ENCODE peak calls at places on chromosome 17, in eight cellular contexts. G is transverse colon, M is adrenal gland, B is upper lobe of right lung, P is AG04450, I is spleen, X is heart right ventricle, W is omental fat pad. U is an unnamed sample.

GRCh38 chr17:58595194-58595792 is 80.9 kb upstream of the MTMR4 start:
- DNase-seq in I (no peak), W (no peak), X (no peak), P (no peak), G (no peak), M (no peak), B (no peak), U (no peak)

GRCh38 chr17:57781386-57782050 is 36.4 kb upstream of the CCDC182 start:
- DNase-seq in G (no peak), I (no peak), X (no peak), B (no peak), M (no peak), P (no peak), W (no peak), U (no peak)

GRCh38 chr17:29931253-29931932 is 1.4 kb upstream of the SSH2 start:
- DNase-seq in I (peak), B (peak), W (no peak), P (peak), M (peak), X (peak), G (peak), U (peak)

GRCh38 chr17:73514146-73514863 is 129.9 kb downstream of the SDK2 start:
- DNase-seq in X (no peak), W (no peak), B (no peak), M (no peak), I (no peak), P (no peak), G (no peak), U (no peak)

GRCh38 chr17:78530675-78531074 is 46.5 kb downstream of the DNAH17 start:
- DNase-seq in W (no peak), B (no peak), X (no peak), P (no peak), I (peak), M (no peak), G (no peak), U (no peak)

GRCh38 chr17:39022961-39023360 is 55.8 kb upstream of the FBXO47 start:
- DNase-seq in B (no peak), X (no peak), W (no peak), P (no peak), I (no peak), M (no peak), G (no peak), U (no peak)

GRCh38 chr17:58326609-58327341 is 1.8 kb downstream of the TSPOAP1 start:
- DNase-seq in P (no peak), W (no peak), X (no peak), G (no peak), M (no peak), B (peak), I (peak), U (no peak)

GRCh38 chr17:47733414-47734288 is 615 bp downstream of the TBX21 start:
- DNase-seq in M (no peak), X (no peak), G (no peak), W (peak), I (peak), P (no peak), B (peak), U (no peak)

GRCh38 chr17:49365667-49366066 is 3.6 kb upstream of the ZNF652 start:
- DNase-seq in I (no peak), P (no peak), B (no peak), M (no peak), W (no peak), X (no peak), G (no peak), U (peak)
- TF ChIP-seq CTCF in I (no peak), P (no peak), B (no peak), M (no peak), W (no peak), X (no peak), G (no peak), U (no peak)

GRCh38 chr17:9769036-9769695 is 22.2 kb downstream of the DHRS7C start:
- DNase-seq in G (no peak), M (no peak), B (no peak), W (no peak), I (no peak), P (no peak), X (no peak), U (no peak)

GRCh38 chr17:9766970-9767369 is 24.4 kb downstream of the DHRS7C start:
- DNase-seq in M (no peak), W (no peak), I (no peak), B (no peak), X (no peak), G (no peak), P (no peak), U (no peak)

GRCh38 chr17:9767432-9767991 is 23.9 kb downstream of the DHRS7C start:
- DNase-seq in W (no peak), P (no peak), I (no peak), M (no peak), X (no peak), B (no peak), G (no peak), U (no peak)

GRCh38 chr17:9771465-9771864 is 19.9 kb downstream of the DHRS7C start:
- DNase-seq in G (no peak), B (no peak), P (no peak), W (no peak), X (no peak), I (no peak), M (no peak), U (no peak)

GRCh38 chr17:9768381-9768934 is 22.9 kb downstream of the DHRS7C start:
- DNase-seq in I (no peak), B (no peak), P (no peak), X (no peak), W (no peak), G (no peak), M (no peak), U (no peak)
- TF ChIP-seq CTCF in I (peak), B (peak), P (peak), X (peak), W (no peak), G (peak), M (peak), U (peak)

GRCh38 chr17:45645330-45645729 is 138.8 kb upstream of the CRHR1 start:
- DNase-seq in W (no peak), M (no peak), G (no peak), X (no peak), P (no peak), B (no peak), I (no peak), U (no peak)

GRCh38 chr17:45646288-45646988 is 137.7 kb upstream of the CRHR1 start:
- DNase-seq in B (peak), X (no peak), I (peak), G (no peak), M (no peak), P (no peak), W (no peak), U (no peak)

GRCh38 chr17:45641541-45641940 is 142.6 kb upstream of the CRHR1 start:
- DNase-seq in P (no peak), W (no peak), B (no peak), M (no peak), X (no peak), G (no peak), I (no peak), U (no peak)

GRCh38 chr17:45640141-45640850 is 143.8 kb upstream of the CRHR1 start:
- DNase-seq in W (peak), M (peak), X (peak), I (peak), P (peak), B (peak), G (peak), U (peak)

DNA sequence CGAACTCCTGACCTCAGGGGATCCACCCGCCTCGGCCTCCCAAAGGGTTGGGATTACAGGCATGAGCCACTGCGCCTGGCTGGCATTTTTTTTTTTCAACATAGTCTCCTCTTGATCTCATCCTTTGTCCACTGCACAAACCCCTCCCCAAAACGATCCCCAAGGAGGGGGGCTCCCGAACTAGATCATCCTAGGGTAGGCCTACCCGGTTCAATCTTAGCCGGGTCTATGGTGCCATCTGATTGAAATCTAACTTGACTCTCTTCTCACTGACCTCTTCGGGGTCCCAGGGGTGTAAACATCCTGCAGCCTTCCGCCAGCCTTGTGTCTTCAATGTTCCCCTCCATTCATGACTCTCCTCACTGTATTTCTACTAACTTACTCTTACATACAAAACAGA is 140.5 kb upstream of the CRHR1 start:
- DNase-seq in B (no peak), P (no peak), G (no peak), W (no peak), M (no peak), X (no peak), I (no peak), U (no peak)
- TF ChIP-seq CTCF in B (no peak), P (no peak), G (no peak), W (no peak), M (no peak), X (no peak), I (no peak), U (no peak)

GRCh38 chr17:34892864-34893263 is 68.4 kb downstream of the CCT6B start:
- DNase-seq in B (no peak), G (no peak), I (no peak), P (no peak), X (no peak), W (no peak), M (peak), U (no peak)
- TF ChIP-seq CTCF in B (peak), G (no peak), I (no peak), P (peak), X (peak), W (no peak), M (peak), U (no peak)

DNA sequence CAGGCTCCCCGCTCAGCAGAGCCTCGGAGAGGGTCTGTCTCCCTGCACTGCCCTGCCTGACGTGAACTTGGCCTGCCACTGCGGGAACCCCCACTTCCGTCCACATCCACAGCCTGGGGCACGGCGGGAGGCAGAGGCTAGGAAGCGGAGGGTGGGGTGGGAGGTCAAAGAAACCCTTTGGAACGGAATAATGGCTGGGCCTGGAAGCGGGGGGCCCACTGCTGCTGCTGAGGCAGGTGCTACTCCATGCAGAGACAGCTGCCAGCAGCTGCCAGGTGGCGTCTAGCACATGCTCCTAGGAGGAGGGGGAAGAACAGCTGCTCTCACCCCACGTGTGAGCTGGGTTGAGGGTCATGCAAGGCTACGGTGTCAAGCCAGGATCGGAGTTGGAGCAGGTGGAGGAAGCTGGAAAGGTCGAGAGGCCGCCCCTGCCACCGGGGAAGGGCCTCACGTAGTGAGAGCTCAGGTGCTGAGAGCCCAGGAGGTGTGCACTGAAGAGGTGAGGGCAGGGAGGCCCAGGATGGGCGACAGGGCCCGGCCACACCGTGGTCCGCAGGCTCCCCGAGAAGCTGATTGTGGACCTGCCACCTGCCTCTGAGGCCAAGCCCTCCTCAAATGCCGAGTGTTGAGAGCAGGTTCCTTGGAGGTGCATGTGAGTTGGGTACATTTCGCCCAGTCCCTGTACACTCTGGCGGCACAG is 9.8 kb downstream of the FSCN2 start:
- DNase-seq in B (no peak), P (no peak), X (no peak), G (no peak), I (no peak), M (no peak), W (no peak), U (no peak)
- TF ChIP-seq CTCF in B (no peak), P (no peak), X (no peak), G (no peak), I (peak), M (no peak), W (no peak), U (no peak)

DNA sequence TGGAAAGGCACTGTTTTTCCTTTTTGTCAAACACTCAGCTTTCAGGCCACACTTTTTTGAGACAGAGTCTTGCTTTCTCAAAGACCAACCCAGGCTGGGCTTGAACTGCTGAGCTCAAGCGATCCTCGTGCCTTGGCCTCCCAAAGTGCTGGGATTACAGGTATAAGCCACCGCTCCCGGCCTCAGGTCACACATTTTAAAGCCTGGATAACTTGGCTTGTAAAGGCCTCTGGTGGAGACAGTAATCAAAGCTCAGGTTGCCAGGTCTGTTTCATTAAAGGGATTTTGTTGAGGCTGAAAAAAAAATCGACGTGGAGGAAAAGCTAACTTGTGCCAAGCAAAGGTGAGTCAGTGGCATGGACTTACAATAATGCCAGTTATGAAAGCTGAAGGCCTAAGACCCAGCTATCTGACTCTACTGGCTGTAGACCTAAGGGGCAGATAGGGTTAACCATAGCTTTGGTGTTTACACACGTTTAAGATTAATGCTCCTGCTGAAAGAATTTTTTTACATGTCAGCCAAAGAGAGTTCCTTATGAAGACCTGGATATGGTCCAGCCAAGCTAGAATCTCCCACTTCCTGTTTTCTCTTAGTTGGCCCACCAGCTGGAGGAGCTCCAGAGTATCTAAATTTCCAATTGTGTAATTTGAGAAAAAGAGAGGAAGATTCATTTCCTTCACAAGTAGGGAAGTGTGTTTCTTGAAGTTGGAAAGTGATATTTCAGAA is 910 bp downstream of the NBR1 start:
- DNase-seq in P (peak), G (peak), B (no peak), X (no peak), I (no peak), W (no peak), M (peak), U (no peak)
- TF ChIP-seq CTCF in P (peak), G (no peak), B (peak), X (peak), I (no peak), W (no peak), M (no peak), U (no peak)

GRCh38 chr17:36601303-36602029 is at the start of gene MRM1:
- DNase-seq in P (peak), B (peak), M (peak), W (peak), G (peak), X (peak), I (peak), U (peak)
- TF ChIP-seq CTCF in P (peak), B (no peak), M (no peak), W (no peak), G (no peak), X (no peak), I (no peak), U (peak)

U was measured in natural killer cell.